ENCODE peak calls at places on chromosomes 7 and 10, in seven cellular contexts. I, K, Z, F, J, M and S are unnamed samples.

GRCh38 chr7:29408841-29409243 is 154.8 kb upstream of the PRR15 start:
- DNase-seq in I (peak; percentile 68), K (peak; percentile 83), Z (peak; percentile 77), F (peak; percentile 75), J (peak; percentile 62), M (peak; percentile 64), S (peak; percentile 65)

GRCh38 chr10:44261296-44261695 is 123.6 kb downstream of the CXCL12 start:
- DNase-seq in I (no peak), K (peak; percentile 29), Z (no peak), F (no peak), J (no peak), M (no peak), S (no peak)

GRCh38 chr10:99761395-99761794 is 21.0 kb upstream of the ABCC2 start:
- DNase-seq in I (no peak), K (no peak), Z (no peak), F (no peak), J (no peak), M (no peak), S (no peak)

GRCh38 chr7:82257118-82257695 is 186.4 kb downstream of the CACNA2D1 start:
- DNase-seq in I (no peak), K (no peak), Z (no peak), F (no peak), J (no peak), M (no peak), S (no peak)

GRCh38 chr7:121012919-121013318 is 24.4 kb downstream of the CPED1 start:
- DNase-seq in I (no peak), K (no peak), Z (no peak), F (no peak), J (no peak), M (no peak), S (no peak)

GRCh38 chr7:134813668-134814067 is 34.2 kb downstream of the CALD1 start:
- DNase-seq in I (peak; percentile 46), K (no peak), Z (peak; percentile 92), F (no peak), J (no peak), M (no peak), S (no peak)

GRCh38 chr7:26198133-26198780 is 2.3 kb downstream of the HNRNPA2B1 start:
- DNase-seq in I (peak; percentile 39), K (no peak), Z (no peak), F (no peak), J (no peak), M (peak; percentile 60), S (no peak)

GRCh38 chr7:20998309-20998708 is 211.6 kb upstream of the SP8 start:
- DNase-seq in I (peak; percentile 32), K (no peak), Z (no peak), F (no peak), J (no peak), M (no peak), S (no peak)

GRCh38 chr10:44975487-44976331 is 2.9 kb downstream of the DEPP1 start:
- DNase-seq in I (peak; percentile 69), K (no peak), Z (peak; percentile 95), F (peak; percentile 69), J (no peak), M (no peak), S (peak; percentile 59)

GRCh38 chr10:89805599-89806013 is 104.2 kb downstream of the KIF20B start:
- DNase-seq in I (no peak), K (no peak), Z (no peak), F (no peak), J (no peak), M (no peak), S (no peak)

GRCh38 chr7:116522247-116522646 is 2.6 kb upstream of the CAV1 start:
- DNase-seq in I (peak; percentile 92), K (peak; percentile 51), Z (peak; percentile 88), F (no peak), J (no peak), M (no peak), S (peak; percentile 49)

GRCh38 chr7:69373171-69374035 is 224.9 kb upstream of the AUTS2 start:
- DNase-seq in I (no peak), K (peak; percentile 75), Z (peak; percentile 33), F (no peak), J (no peak), M (peak; percentile 60), S (no peak)